ENCODE peak calls at places on chromosomes 13 and 19, in eight cellular contexts. F is CD4-positive, alpha-beta T cell; C is adrenal gland; M is AG04449; O is Panc1; V is heart left ventricle; A is lower leg skin; W is endothelial cell. N is an unnamed sample.

GRCh38 chr19:2446390-2446789 is 10.4 kb downstream of the LMNB2 start:
- DNase-seq in F (no peak), C (no peak), M (no peak), O (no peak), V (no peak), A (no peak), W (no peak), N (no peak)

GRCh38 chr19:52637718-52638585 is at the start of gene ZNF83:
- DNase-seq in F (peak), C (peak), M (peak), O (peak), V (peak), A (peak), W (peak), N (peak)

GRCh38 chr19:513368-514165 is 6.3 kb downstream of the TPGS1 start:
- DNase-seq in F (no peak), C (no peak), M (no peak), O (no peak), V (no peak), A (no peak), W (no peak), N (no peak)

GRCh38 chr13:99086869-99087129 is 108.9 kb upstream of the DOCK9 start:
- DNase-seq in F (peak), C (peak), M (no peak), O (no peak), V (no peak), A (peak), W (peak), N (no peak)

GRCh38 chr19:38324431-38324830 is 4.8 kb downstream of the KCNK6 start:
- DNase-seq in F (no peak), C (no peak), M (no peak), O (no peak), V (no peak), A (no peak), W (no peak), N (no peak)

GRCh38 chr13:109764474-109765292 is 21.7 kb downstream of the IRS2 start:
- DNase-seq in F (no peak), C (peak), M (no peak), O (no peak), V (no peak), A (no peak), W (no peak), N (no peak)

GRCh38 chr19:489418-490196 is 6.7 kb upstream of the MADCAM1 start:
- DNase-seq in F (no peak), C (no peak), M (no peak), O (no peak), V (no peak), A (peak), W (peak), N (no peak)

GRCh38 chr13:54287062-54287764 is 1258.6 kb downstream of the OLFM4 start:
- DNase-seq in F (no peak), C (no peak), M (no peak), O (no peak), V (no peak), A (no peak), W (no peak), N (no peak)

GRCh38 chr19:51525731-51526130 is 5.7 kb downstream of the SIGLEC6 start:
- DNase-seq in F (no peak), C (no peak), M (no peak), O (no peak), V (no peak), A (no peak), W (no peak), N (no peak)

GRCh38 chr13:29925457-29925856 is 75.0 kb upstream of the UBL3 start:
- DNase-seq in F (no peak), C (peak), M (no peak), O (no peak), V (peak), A (peak), W (no peak), N (no peak)

GRCh38 chr13:93243375-93244063 is 16.9 kb downstream of the GPC6 start:
- DNase-seq in F (no peak), C (no peak), M (no peak), O (no peak), V (no peak), A (no peak), W (no peak), N (no peak)

GRCh38 chr19:289651-290538 is 1.3 kb downstream of the PLPP2 start:
- DNase-seq in F (no peak), C (peak), M (no peak), O (peak), V (no peak), A (peak), W (no peak), N (no peak)

GRCh38 chr13:23344923-23345322 is 88.6 kb downstream of the SACS start:
- DNase-seq in F (no peak), C (no peak), M (no peak), O (no peak), V (no peak), A (no peak), W (no peak), N (no peak)

GRCh38 chr13:49052801-49053200 is 77.1 kb downstream of the FNDC3A start:
- DNase-seq in F (no peak), C (no peak), M (no peak), O (no peak), V (no peak), A (no peak), W (no peak), N (no peak)

GRCh38 chr13:26508885-26509284 is 48.6 kb upstream of the WASF3 start:
- DNase-seq in F (no peak), C (peak), M (no peak), O (no peak), V (peak), A (peak), W (no peak), N (no peak)

GRCh38 chr13:40211586-40211968 is 454.9 kb downstream of the FOXO1 start:
- DNase-seq in F (no peak), C (no peak), M (no peak), O (no peak), V (no peak), A (no peak), W (no peak), N (no peak)

GRCh38 chr13:70310720-70311119 is 202.5 kb upstream of the KLHL1 start:
- DNase-seq in F (no peak), C (no peak), M (no peak), O (peak), V (no peak), A (no peak), W (peak), N (no peak)
- TF ChIP-seq CTCF in F (no peak), C (no peak), M (no peak), O (peak), V (no peak), A (no peak), W (no peak), N (no peak)

GRCh38 chr13:21061077-21061945 is at the start of gene LATS2:
- DNase-seq in F (peak), C (peak), M (peak), O (peak), V (peak), A (peak), W (peak), N (peak)
- TF ChIP-seq CTCF in F (no peak), C (peak), M (peak), O (peak), V (peak), A (no peak), W (no peak), N (no peak)

DNA sequence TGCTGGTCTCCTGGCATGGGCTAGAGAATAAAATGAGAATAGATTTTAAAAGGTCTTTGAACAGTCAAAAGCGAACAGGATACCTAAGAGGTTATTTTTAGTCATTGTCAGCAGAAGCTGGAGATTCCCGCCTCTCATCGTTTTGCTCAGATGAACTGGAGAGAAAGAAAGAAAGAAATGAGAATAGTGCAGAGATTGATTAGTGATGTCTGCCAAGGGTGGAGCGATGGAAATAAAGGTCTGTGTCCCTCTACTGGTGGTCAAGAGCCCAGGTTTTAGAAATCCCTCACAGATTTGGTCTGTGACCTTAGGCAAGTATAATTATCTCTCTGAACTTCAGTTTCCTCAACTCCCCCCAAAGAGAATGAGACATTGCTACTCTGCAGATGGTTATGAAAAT is 5.4 kb downstream of the NCAN start:
- DNase-seq in F (no peak), C (no peak), M (no peak), O (no peak), V (no peak), A (no peak), W (no peak), N (no peak)
- TF ChIP-seq CTCF in F (no peak), C (no peak), M (no peak), O (no peak), V (no peak), A (no peak), W (no peak), N (no peak)

DNA sequence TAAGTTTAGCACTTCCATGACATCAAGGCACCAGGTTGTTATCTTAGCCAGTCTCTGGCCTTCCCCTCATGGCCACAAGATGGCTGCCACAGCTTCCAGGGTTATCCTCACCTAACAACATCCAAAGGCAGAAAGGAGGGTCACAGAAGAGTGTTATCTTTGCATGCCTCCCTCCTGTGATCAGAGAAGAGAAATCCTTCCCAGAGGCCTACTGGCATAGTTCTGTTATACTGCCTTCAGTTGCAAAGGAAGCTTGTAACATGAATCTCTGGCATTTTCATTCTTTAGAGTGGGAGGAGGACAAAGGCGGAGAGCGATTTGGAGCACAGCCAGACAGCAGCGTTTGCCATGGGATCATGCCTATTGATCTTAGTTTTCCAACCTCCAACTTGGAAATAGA is 135.6 kb downstream of the DNAJC15 start:
- DNase-seq in F (no peak), C (peak), M (no peak), O (no peak), V (no peak), A (no peak), W (no peak), N (no peak)
- TF ChIP-seq CTCF in F (no peak), C (no peak), M (peak), O (no peak), V (no peak), A (no peak), W (no peak), N (no peak)

DNA sequence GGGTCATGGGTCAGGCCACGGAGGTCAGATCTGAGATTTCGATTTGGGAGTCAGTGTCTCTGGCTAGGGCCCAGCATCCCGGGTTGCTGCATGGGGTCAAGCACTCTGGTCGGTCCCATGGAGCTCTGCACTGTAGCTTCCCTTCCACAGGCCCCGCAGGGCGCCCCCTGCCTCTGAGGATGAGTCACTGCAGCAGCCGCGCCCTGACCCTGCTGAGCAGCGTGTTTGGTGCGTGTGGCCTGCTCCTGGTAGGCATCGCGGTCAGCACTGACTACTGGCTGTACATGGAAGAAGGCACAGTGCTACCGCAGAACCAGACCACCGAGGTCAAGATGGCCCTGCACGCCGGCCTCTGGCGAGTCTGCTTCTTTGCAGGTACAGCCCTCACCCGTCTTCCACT is 3.6 kb downstream of the CACNG7 start:
- DNase-seq in F (no peak), C (no peak), M (no peak), O (no peak), V (no peak), A (no peak), W (peak), N (no peak)
- TF ChIP-seq CTCF in F (no peak), C (no peak), M (no peak), O (peak), V (no peak), A (no peak), W (peak), N (no peak)

DNA sequence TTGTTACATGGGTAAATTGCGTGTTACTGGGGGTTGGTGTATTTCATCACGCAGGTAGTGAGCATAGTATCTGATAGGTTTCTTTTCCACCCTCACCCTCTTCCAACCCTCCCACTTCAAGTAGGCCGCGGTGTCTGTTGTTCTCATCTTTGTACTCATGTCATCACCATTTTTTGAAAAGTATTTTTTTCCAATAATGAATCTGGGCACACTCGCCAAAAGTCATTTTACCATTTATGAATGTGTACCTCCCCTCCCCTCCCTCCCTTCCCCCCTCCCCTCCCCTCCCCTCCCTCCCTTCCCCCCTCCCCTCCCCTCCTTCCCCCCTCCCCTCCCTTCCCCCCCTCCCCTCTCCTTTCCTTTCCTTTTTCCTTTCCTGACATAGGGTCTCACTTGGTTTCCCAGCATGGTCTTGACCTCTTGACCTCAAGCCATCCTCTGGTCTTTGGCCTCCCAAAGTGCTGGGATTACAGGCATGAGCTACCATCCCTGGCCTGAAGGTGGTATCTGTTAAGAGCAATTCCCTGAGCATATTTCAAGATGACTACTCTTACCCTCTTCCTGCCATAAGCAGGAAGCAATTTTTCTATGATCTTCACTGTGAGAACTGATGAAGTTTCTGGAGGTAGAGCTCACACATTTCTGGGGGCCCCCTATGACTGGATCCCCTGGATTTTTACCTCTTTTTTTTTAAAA is 15.7 kb downstream of the ZNF627 start:
- DNase-seq in F (no peak), C (no peak), M (no peak), O (no peak), V (no peak), A (no peak), W (no peak), N (no peak)
- TF ChIP-seq CTCF in F (no peak), C (no peak), M (no peak), O (no peak), V (no peak), A (no peak), W (no peak), N (no peak)

GRCh38 chr19:56348289-56348877 is 33.7 kb upstream of the ZSCAN5A start:
- DNase-seq in F (no peak), C (no peak), M (no peak), O (no peak), V (no peak), A (no peak), W (no peak), N (no peak)
- TF ChIP-seq CTCF in F (peak), C (no peak), M (peak), O (peak), V (no peak), A (no peak), W (peak), N (no peak)

GRCh38 chr19:4449022-4449825 is 8.4 kb downstream of the UBXN6 start:
- DNase-seq in F (no peak), C (peak), M (no peak), O (no peak), V (peak), A (peak), W (no peak), N (no peak)
- TF ChIP-seq CTCF in F (no peak), C (peak), M (no peak), O (no peak), V (peak), A (no peak), W (no peak), N (no peak)

GRCh38 chr13:46142692-46143238 is 37.9 kb upstream of the CPB2 start:
- DNase-seq in F (no peak), C (no peak), M (no peak), O (no peak), V (no peak), A (no peak), W (no peak), N (no peak)
- TF ChIP-seq CTCF in F (no peak), C (no peak), M (no peak), O (no peak), V (no peak), A (no peak), W (no peak), N (no peak)